ENCODE peak calls at places on chromosomes 13 and 19, in six cellular contexts. N, T, I, Y, F and L are unnamed samples.

GRCh38 chr19:39833464-39834286 is at the start of gene DYRK1B:
- DNase-seq in N (peak), T (peak), I (peak), Y (peak), F (peak), L (peak)

GRCh38 chr13:113917523-113918371 is 53.9 kb upstream of the GAS6 start:
- DNase-seq in N (peak), T (no peak), I (no peak), Y (no peak), F (no peak), L (no peak)

GRCh38 chr19:48900477-48901452 is 653 bp downstream of the NUCB1 start:
- DNase-seq in N (no peak), T (peak), I (no peak), Y (no peak), F (peak), L (no peak)

GRCh38 chr19:51686171-51686570 is 7.0 kb upstream of the SPACA6 start:
- DNase-seq in N (no peak), T (no peak), I (no peak), Y (no peak), F (no peak), L (no peak)

GRCh38 chr13:100800283-100800875 is 125.8 kb upstream of the TMTC4 start:
- DNase-seq in N (no peak), T (no peak), I (no peak), Y (no peak), F (no peak), L (no peak)

GRCh38 chr19:53823380-53824120 is 564 bp downstream of the NLRP12 start:
- DNase-seq in N (no peak), T (no peak), I (no peak), Y (no peak), F (no peak), L (no peak)

GRCh38 chr19:39557791-39558622 is 18.0 kb upstream of the EID2 start:
- DNase-seq in N (no peak), T (no peak), I (no peak), Y (no peak), F (peak), L (no peak)

GRCh38 chr13:89199138-89199537 is 1528.0 kb downstream of the SLITRK5 start:
- DNase-seq in N (no peak), T (no peak), I (no peak), Y (no peak), F (no peak), L (no peak)

GRCh38 chr13:39051157-39051556 is 12.9 kb downstream of the NHLRC3 start:
- DNase-seq in N (no peak), T (peak), I (peak), Y (no peak), F (peak), L (no peak)

GRCh38 chr13:37995052-37995451 is 125.5 kb upstream of the TRPC4 start:
- DNase-seq in N (no peak), T (peak), I (no peak), Y (no peak), F (peak), L (no peak)

GRCh38 chr19:46391296-46392251 is 21.8 kb downstream of the CCDC8 start:
- DNase-seq in N (no peak), T (no peak), I (no peak), Y (no peak), F (no peak), L (no peak)

GRCh38 chr19:55626350-55626749 is 2.0 kb upstream of the ZNF784 start:
- DNase-seq in N (no peak), T (no peak), I (no peak), Y (no peak), F (no peak), L (no peak)

GRCh38 chr19:53467138-53467502 is 413 bp upstream of the ZNF813 start:
- DNase-seq in N (peak), T (no peak), I (no peak), Y (peak), F (no peak), L (peak)

GRCh38 chr19:13001502-13002388 is 6.5 kb downstream of the NFIX start:
- DNase-seq in N (no peak), T (peak), I (no peak), Y (peak), F (peak), L (peak)

GRCh38 chr13:29021311-29021710 is 201.2 kb downstream of the MTUS2 start:
- DNase-seq in N (no peak), T (no peak), I (no peak), Y (no peak), F (no peak), L (no peak)

GRCh38 chr19:47124937-47125668 is 5.5 kb upstream of the SAE1 start:
- DNase-seq in N (peak), T (peak), I (no peak), Y (no peak), F (peak), L (no peak)

GRCh38 chr19:16830679-16831078 is 1.5 kb downstream of the SIN3B start:
- DNase-seq in N (no peak), T (peak), I (no peak), Y (no peak), F (peak), L (no peak)

GRCh38 chr19:17560205-17560595 is 4.8 kb downstream of the COLGALT1 start:
- DNase-seq in N (no peak), T (peak), I (peak), Y (no peak), F (peak), L (no peak)

GRCh38 chr13:111639994-111640393 is 319.6 kb downstream of the TEX29 start:
- DNase-seq in N (no peak), T (no peak), I (no peak), Y (peak), F (no peak), L (no peak)

GRCh38 chr19:16778796-16779411 is 50.3 kb upstream of the SIN3B start:
- DNase-seq in N (peak), T (peak), I (no peak), Y (peak), F (peak), L (peak)

GRCh38 chr19:41905273-41906002 is 22.5 kb downstream of the ARHGEF1 start:
- DNase-seq in N (no peak), T (no peak), I (no peak), Y (no peak), F (no peak), L (no peak)

GRCh38 chr13:93687261-93687660 is 460.7 kb downstream of the GPC6 start:
- DNase-seq in N (no peak), T (no peak), I (no peak), Y (no peak), F (no peak), L (no peak)

GRCh38 chr19:33397536-33398360 is 24.2 kb downstream of the CEBPG start:
- DNase-seq in N (no peak), T (no peak), I (no peak), Y (no peak), F (no peak), L (peak)

GRCh38 chr19:38569368-38569983 is 48.3 kb downstream of the MAP4K1 start:
- DNase-seq in N (no peak), T (no peak), I (no peak), Y (no peak), F (no peak), L (no peak)

GRCh38 chr13:27622881-27623280 is 1.2 kb downstream of the POLR1D start:
- DNase-seq in N (no peak), T (no peak), I (no peak), Y (no peak), F (no peak), L (no peak)

GRCh38 chr19:54311486-54311885 is 1.5 kb downstream of the LILRA5 start:
- DNase-seq in N (no peak), T (no peak), I (no peak), Y (no peak), F (no peak), L (no peak)

GRCh38 chr19:14533450-14533849 is 4.1 kb downstream of the TECR start:
- DNase-seq in N (no peak), T (no peak), I (no peak), Y (no peak), F (no peak), L (no peak)

GRCh38 chr19:21463449-21464105 is 41.8 kb upstream of the ZNF429 start:
- DNase-seq in N (peak), T (no peak), I (no peak), Y (peak), F (peak), L (peak)

GRCh38 chr13:43364210-43365041 is 341.0 kb downstream of the DNAJC15 start:
- DNase-seq in N (no peak), T (peak), I (peak), Y (no peak), F (peak), L (peak)

GRCh38 chr19:1168877-1169791 is 4.9 kb downstream of the SBNO2 start:
- DNase-seq in N (no peak), T (peak), I (no peak), Y (no peak), F (peak), L (no peak)

GRCh38 chr13:113061796-113062425 is 43.7 kb upstream of the F7 start:
- DNase-seq in N (no peak), T (no peak), I (no peak), Y (no peak), F (no peak), L (peak)

GRCh38 chr19:17394891-17395415 is 957 bp upstream of the CCDC194 start:
- DNase-seq in N (peak), T (peak), I (no peak), Y (no peak), F (peak), L (peak)

GRCh38 chr19:44720945-44721344 is 22.0 kb downstream of the CEACAM16 start:
- DNase-seq in N (no peak), T (peak), I (no peak), Y (no peak), F (peak), L (no peak)

GRCh38 chr13:27080018-27080948 is 91.3 kb downstream of the USP12 start:
- DNase-seq in N (no peak), T (no peak), I (no peak), Y (no peak), F (no peak), L (no peak)